ENCODE peak calls at places on chromosome 19, in nine cellular contexts. V, Y, X, Z, A, N, E, F and I are unnamed samples.

GRCh38 chr19:31759359-31759758 is 410.1 kb upstream of the TSHZ3 start:
- DNase-seq in V (no peak), E (no peak), X (no peak), F (no peak), Y (no peak), A (no peak), N (no peak), Z (no peak), I (no peak)

GRCh38 chr19:41430907-41431306 is 3.7 kb upstream of the B3GNT8 start:
- DNase-seq in V (no peak), F (no peak), N (no peak), Z (no peak), Y (no peak), E (no peak), X (no peak), A (no peak), I (no peak)

GRCh38 chr19:12689581-12690216 is 1.9 kb downstream of the GNG14 start:
- DNase-seq in V (no peak), A (no peak), Y (no peak), Z (no peak), F (no peak), E (no peak), N (no peak), X (no peak), I (no peak)

GRCh38 chr19:55454787-55455243 is 6.6 kb downstream of the ISOC2 start:
- DNase-seq in N (no peak), F (peak), X (no peak), Y (peak), E (peak), Z (peak), V (no peak), A (peak), I (peak)

GRCh38 chr19:33401683-33402420 is 28.3 kb downstream of the CEBPG start:
- DNase-seq in Y (no peak), E (no peak), F (no peak), V (no peak), A (no peak), N (no peak), Z (no peak), X (no peak), I (no peak)

GRCh38 chr19:35114656-35115537 is 726 bp upstream of the FXYD3 start:
- DNase-seq in X (peak), Z (peak), E (peak), V (peak), N (no peak), A (peak), Y (peak), F (peak), I (peak)

GRCh38 chr19:35314031-35314430 is 15.0 kb upstream of the CD22 start:
- DNase-seq in F (no peak), Y (no peak), X (no peak), Z (no peak), V (no peak), A (no peak), E (no peak), N (no peak), I (no peak)

GRCh38 chr19:13162749-13163608 is 12.8 kb downstream of the IER2 start:
- DNase-seq in X (peak), V (peak), E (peak), F (peak), N (peak), A (peak), Z (peak), Y (peak), I (peak)

GRCh38 chr19:53868892-53869804 is 1.5 kb downstream of the MYADM start:
- DNase-seq in E (no peak), X (peak), Y (peak), F (peak), V (peak), A (peak), N (peak), Z (peak), I (peak)

GRCh38 chr19:45607071-45608029 is 5.3 kb upstream of the GPR4 start:
- DNase-seq in Z (peak), E (peak), Y (peak), X (peak), V (peak), A (peak), F (peak), N (no peak), I (peak)

GRCh38 chr19:12983561-12984142 is 11.6 kb upstream of the NFIX start:
- DNase-seq in Z (peak), E (peak), V (peak), N (no peak), A (peak), X (peak), Y (peak), F (peak), I (peak)

GRCh38 chr19:41880329-41880708 is 2.7 kb upstream of the ARHGEF1 start:
- DNase-seq in V (no peak), X (no peak), Z (no peak), E (no peak), N (no peak), Y (no peak), F (no peak), A (no peak), I (no peak)

GRCh38 chr19:34959021-34959420 is 5.0 kb downstream of the ZNF792 start:
- DNase-seq in Y (no peak), Z (no peak), V (no peak), A (no peak), X (no peak), E (no peak), F (no peak), N (no peak), I (no peak)

DNA sequence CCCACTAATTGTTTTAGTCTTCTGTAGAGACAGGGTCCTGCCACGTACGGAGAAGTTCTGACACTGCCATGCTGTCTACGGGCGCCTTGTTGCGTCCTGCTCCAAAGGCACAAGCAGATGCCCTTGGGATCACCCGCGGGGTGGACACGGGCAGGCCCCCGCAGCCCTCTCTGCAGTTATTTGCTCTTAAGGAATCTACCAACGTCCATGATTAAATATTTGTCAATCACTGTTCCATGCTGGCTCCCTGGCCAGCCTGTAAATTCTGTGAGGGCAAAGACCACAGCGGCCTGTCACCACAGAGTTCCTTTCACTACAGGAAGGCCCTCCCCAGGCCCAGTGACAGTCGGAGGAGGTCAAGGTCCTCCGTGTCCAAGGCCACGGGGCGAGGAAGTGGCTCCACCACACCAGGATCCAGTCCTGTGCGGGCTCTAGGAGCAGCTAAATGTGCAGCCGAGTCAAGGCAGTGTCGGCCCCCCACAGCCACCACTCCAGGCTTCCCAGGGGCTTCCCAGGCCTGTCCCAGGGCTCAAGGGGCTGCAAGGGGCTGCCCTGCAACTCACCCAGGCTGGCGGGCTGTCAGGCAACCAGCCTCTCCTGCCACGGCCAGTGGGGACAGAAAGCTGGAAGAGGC is 2.1 kb downstream of the RNF126 start:
- DNase-seq in X (no peak), Y (no peak), A (no peak), V (no peak), Z (no peak), F (no peak), E (no peak), N (no peak), I (no peak)
- H3K4me3 ChIP-seq in X (peak), Y (peak), A (peak), V (no peak), Z (peak), F (peak), E (peak), N (peak), I (peak)

DNA sequence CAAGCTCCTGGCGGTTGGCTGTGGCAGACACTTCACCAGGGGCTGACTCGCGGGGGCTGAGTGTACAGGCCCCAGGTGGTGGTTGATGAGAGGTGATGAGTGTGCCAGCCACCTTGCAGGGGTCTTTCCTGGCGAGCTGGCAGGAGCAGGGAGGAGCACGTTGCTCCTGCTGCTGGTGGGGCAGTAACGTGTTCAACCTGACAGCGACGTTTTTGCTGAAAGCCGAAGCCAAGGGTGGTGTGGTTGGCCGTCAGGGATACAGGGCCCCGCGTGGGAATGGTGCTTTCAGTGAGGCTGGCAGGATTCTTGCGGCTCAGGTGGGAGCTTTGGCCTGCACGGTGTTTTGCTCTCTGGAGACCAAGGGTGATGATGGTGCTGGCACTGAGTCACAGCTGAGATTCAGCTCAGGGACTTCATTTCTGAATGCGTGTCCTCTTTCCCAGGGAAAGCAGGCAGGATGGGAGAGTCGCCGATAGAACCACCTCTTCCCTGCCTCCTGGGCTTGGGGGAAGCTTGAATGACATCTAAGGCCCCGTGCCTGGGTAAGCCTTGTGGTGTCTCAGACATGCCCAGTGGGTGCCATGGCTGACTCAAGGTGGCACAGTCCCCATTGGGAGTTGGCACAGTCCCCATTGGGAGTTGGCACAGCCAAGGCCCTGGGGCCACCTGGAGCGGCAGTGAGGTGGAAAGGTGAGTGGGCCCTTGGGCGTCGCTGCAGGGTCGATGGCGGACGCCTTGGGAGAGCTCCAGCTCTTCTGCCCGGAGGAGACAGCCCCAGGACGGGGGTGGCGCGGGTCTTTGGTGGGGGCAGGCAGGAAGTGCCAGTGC is 8.8 kb downstream of the DAZAP1 start:
- DNase-seq in N (no peak), V (no peak), E (no peak), A (peak), X (no peak), Z (no peak), Y (no peak), F (peak), I (no peak)
- H3K4me3 ChIP-seq in N (peak), V (no peak), E (no peak), A (no peak), X (no peak), Z (peak), Y (no peak), F (peak), I (no peak)

GRCh38 chr19:47863514-47863936 is 4.5 kb downstream of the TPRX2 start:
- DNase-seq in A (peak), X (peak), E (peak), N (peak), Z (peak), Y (peak), V (peak), F (peak), I (peak)
- H3K4me3 ChIP-seq in A (no peak), X (no peak), E (no peak), N (no peak), Z (no peak), Y (no peak), V (no peak), F (no peak), I (no peak)

DNA sequence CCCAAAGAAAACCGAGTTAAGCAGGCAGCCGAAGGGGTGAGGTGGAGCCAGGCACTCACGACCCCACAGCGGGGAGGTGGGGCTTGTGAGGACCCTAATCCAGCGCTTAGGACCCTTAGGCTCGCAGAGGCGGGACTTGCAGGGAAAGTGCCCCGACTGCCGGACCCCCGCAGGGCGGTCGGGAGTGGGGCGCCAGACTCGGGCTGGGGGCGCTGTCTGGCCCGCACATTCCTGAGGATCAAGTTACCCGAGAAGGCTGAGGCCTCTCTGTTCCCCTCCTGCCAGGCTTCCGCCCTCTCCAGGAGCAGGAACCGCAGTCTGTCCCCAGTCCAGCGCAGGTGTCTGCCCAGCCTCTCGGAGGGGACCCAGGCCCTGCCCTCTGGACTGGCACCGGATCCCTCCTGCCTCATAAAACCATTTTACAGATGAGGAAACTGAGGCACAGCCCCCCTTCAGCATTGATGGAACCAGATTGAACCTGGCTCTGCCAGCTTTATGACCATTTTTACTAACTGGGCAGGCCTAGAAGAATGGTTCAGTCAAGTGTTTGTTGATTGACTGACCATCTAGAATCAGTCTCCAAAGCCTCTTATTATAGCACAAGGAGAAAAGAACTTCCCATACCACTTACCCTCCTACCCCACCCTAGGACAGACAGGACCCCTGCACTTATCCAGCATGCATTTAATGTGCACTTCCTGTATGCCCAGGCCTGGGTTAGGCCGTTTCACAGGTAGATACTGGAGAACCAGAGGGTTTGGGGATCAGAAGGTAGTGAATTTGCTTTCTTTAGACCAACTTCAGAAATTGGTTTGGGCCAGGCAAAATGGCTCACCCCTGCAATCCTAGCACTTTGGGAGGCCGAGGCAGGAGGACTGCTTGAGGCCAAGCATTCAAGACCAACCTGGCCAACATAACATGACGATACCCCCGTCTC is 6.7 kb upstream of the JUND start:
- DNase-seq in F (no peak), N (no peak), V (no peak), X (no peak), A (no peak), Z (no peak), Y (no peak), E (no peak), I (no peak)
- H3K4me3 ChIP-seq in F (no peak), N (no peak), V (no peak), X (no peak), A (no peak), Z (no peak), Y (no peak), E (no peak), I (no peak)

GRCh38 chr19:43478323-43478722 is 12.9 kb upstream of the LYPD3 start:
- DNase-seq in Z (no peak), F (no peak), N (no peak), A (no peak), X (no peak), Y (no peak), V (no peak), E (no peak), I (no peak)

GRCh38 chr19:43474986-43475705 is 9.7 kb upstream of the LYPD3 start:
- DNase-seq in N (peak), F (peak), A (peak), X (peak), V (peak), E (no peak), Z (peak), Y (peak), I (peak)

GRCh38 chr19:43471091-43471490 is 5.7 kb upstream of the LYPD3 start:
- DNase-seq in F (peak), N (no peak), X (no peak), Z (no peak), V (no peak), A (no peak), E (no peak), Y (no peak), I (no peak)

GRCh38 chr19:43476606-43477005 is 11.2 kb upstream of the LYPD3 start:
- DNase-seq in F (no peak), Z (peak), Y (peak), N (no peak), X (no peak), E (no peak), A (peak), V (no peak), I (no peak)

GRCh38 chr19:43474487-43474886 is 9.1 kb upstream of the LYPD3 start:
- DNase-seq in Y (no peak), N (no peak), Z (no peak), V (no peak), F (no peak), E (no peak), X (no peak), A (no peak), I (no peak)
- H3K4me3 ChIP-seq in Y (no peak), N (peak), Z (no peak), V (no peak), F (peak), E (no peak), X (peak), A (no peak), I (no peak)

GRCh38 chr19:3607398-3608078 is 863 bp upstream of the TBXA2R start:
- DNase-seq in Z (peak), N (no peak), A (peak), E (no peak), F (no peak), X (no peak), Y (peak), V (no peak), I (no peak)
- H3K4me3 ChIP-seq in Z (peak), N (peak), A (peak), E (no peak), F (no peak), X (peak), Y (peak), V (no peak), I (no peak)

GRCh38 chr19:11535792-11536595 is 2.7 kb upstream of the CNN1 start:
- DNase-seq in A (peak), F (peak), Y (peak), N (peak), E (peak), X (peak), V (peak), Z (peak), I (peak)

GRCh38 chr19:11541238-11541637 is 2.6 kb downstream of the CNN1 start:
- DNase-seq in Z (no peak), F (no peak), N (no peak), E (no peak), Y (no peak), V (no peak), X (no peak), A (no peak), I (no peak)

GRCh38 chr19:11540642-11541041 is 2.0 kb downstream of the CNN1 start:
- DNase-seq in X (no peak), A (no peak), N (no peak), F (no peak), Y (no peak), V (no peak), E (no peak), Z (no peak), I (no peak)

GRCh38 chr19:11538232-11539036 is at the start of gene CNN1:
- DNase-seq in Y (peak), N (peak), V (peak), A (peak), Z (no peak), E (no peak), F (no peak), X (peak), I (no peak)

GRCh38 chr19:11539495-11540365 is 1.1 kb downstream of the CNN1 start:
- DNase-seq in V (no peak), F (no peak), X (no peak), Z (no peak), Y (no peak), N (no peak), E (no peak), A (no peak), I (no peak)
- H3K4me3 ChIP-seq in V (no peak), F (no peak), X (no peak), Z (no peak), Y (peak), N (peak), E (no peak), A (no peak), I (no peak)

DNA sequence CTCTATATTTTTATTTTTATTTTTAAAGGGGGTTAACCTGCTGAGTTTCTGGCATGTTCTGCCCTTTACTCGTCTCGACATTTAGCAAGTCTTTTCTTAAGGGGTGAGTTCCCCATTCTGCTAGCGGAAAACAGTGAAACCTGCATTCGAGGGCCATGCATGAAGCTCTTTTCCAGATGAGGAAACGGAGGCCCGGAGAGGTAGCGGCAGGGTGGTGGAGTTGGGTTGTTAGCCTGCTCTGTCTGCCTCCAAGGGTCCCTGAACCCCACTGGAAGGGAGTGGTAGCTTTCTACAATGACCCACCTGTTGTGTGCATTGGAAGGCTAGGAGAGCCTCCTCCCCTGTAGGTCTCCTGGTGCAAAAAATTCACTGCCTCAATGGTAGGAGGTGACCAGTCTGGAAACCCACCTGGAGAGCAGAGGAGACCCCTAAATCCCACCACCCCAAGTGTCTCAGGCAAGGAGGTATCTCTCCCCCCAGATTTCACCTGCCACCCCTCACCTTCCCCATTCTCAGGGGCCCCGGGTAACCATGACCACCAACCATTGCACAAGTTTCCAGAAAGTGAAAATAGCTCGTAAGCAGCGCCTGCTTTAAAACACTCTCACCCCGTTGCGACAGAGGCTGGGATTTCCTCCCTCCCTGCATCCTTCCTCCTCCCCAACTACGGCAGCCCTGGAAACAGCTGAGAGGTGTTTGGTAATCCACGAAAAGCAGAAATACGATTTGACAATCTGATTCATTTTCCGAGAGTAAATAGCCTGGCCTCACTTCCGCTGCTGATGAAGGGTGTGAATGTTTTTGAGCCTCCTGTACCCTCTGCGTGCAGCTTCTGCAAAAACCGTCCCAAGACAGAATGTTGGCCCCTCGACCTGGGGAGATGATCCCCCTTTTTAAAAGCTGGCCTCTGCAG is 3.5 kb downstream of the KLF2 start:
- DNase-seq in Z (no peak), E (peak), V (peak), Y (peak), X (peak), F (peak), A (peak), N (peak), I (peak)
- H3K4me3 ChIP-seq in Z (no peak), E (peak), V (no peak), Y (peak), X (peak), F (no peak), A (no peak), N (peak), I (peak)